ENCODE peak calls at places on chromosomes 5 and 9, in seven cellular contexts. G is GM12864, S is AG04450, E is fibroblast of pulmonary artery, B is right atrium auricular region, Y is brain microvascular endothelial cell, Q is left ventricle myocardium inferior. V is an unnamed sample.

GRCh38 chr5:1300581-1301083 is 5.8 kb upstream of the TERT start:
- DNase-seq in E (no peak), Y (no peak), Q (peak), B (no peak), S (no peak), G (no peak), V (peak)

GRCh38 chr9:750264-750967 is 91.1 kb upstream of the DMRT1 start:
- DNase-seq in Q (no peak), E (no peak), G (no peak), B (peak), S (no peak), Y (no peak), V (no peak)

GRCh38 chr5:69007726-69008368 is 86.0 kb upstream of the SLC30A5 start:
- DNase-seq in B (peak), Q (peak), S (no peak), Y (peak), E (peak), G (peak), V (peak)

GRCh38 chr9:114811301-114811700 is 5.5 kb upstream of the TNFSF15 start:
- DNase-seq in S (no peak), B (no peak), Q (no peak), G (no peak), E (peak), Y (no peak), V (no peak)

GRCh38 chr5:72268753-72269410 is 51.2 kb downstream of the MRPS27 start:
- DNase-seq in S (no peak), E (peak), G (peak), Y (peak), Q (no peak), B (no peak), V (peak)

GRCh38 chr9:20119566-20119965 is 330.7 kb upstream of the SLC24A2 start:
- DNase-seq in E (no peak), S (no peak), Y (no peak), B (no peak), G (no peak), Q (no peak), V (no peak)

GRCh38 chr9:93346240-93347112 is 105.0 kb upstream of the FAM120A start:
- DNase-seq in S (no peak), G (no peak), Q (no peak), E (no peak), B (no peak), Y (no peak), V (no peak)

GRCh38 chr9:107222020-107222522 is 61.0 kb upstream of the RAD23B start:
- DNase-seq in B (no peak), G (no peak), E (peak), Y (peak), Q (no peak), S (no peak), V (no peak)

GRCh38 chr5:91849069-91849468 is 466.0 kb upstream of the ARRDC3 start:
- DNase-seq in Y (no peak), B (no peak), G (no peak), S (no peak), Q (no peak), E (no peak), V (no peak)

GRCh38 chr9:137428311-137428630 is 5.1 kb downstream of the NOXA1 start:
- DNase-seq in Y (no peak), Q (no peak), G (no peak), B (no peak), S (no peak), E (no peak), V (no peak)

GRCh38 chr5:151227918-151228447 is 4.1 kb upstream of the CCDC69 start:
- DNase-seq in Y (no peak), G (no peak), B (no peak), E (no peak), S (no peak), Q (no peak), V (no peak)

GRCh38 chr5:131794596-131794995 is 2.2 kb downstream of the FNIP1 start:
- DNase-seq in S (no peak), B (no peak), Q (no peak), E (no peak), Y (no peak), G (no peak), V (no peak)

DNA sequence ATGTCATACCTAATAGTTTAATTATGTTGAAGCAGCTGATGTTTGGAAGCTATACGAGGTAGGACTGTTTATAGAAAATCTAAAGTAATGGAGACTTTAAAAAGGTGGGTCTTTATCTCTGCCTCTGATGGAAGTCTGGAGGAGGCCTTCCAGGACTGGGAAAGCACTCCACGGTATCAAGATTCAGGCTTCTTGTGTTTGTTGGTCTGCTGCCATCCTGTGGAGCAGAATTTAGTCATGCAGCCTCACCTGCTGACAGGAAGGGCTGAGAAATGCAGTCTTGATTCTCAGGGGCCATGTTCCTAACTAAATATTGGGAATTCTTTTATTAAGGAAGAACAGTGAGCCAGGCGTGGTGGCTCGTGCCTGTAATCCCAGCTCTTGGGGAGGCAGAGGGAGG is 15.9 kb downstream of the SPDL1 start:
- DNase-seq in E (no peak), Q (no peak), G (no peak), S (no peak), Y (peak), B (no peak), V (no peak)
- TF ChIP-seq CTCF in E (no peak), Q (no peak), G (no peak), S (no peak), Y (peak), B (no peak), V (no peak)

GRCh38 chr5:128667148-128667547 is 129.1 kb upstream of the FBN2 start:
- DNase-seq in B (no peak), Q (no peak), S (no peak), G (no peak), Y (no peak), E (no peak), V (no peak)
- TF ChIP-seq CTCF in B (peak), Q (peak), S (no peak), G (no peak), Y (peak), E (peak), V (no peak)

DNA sequence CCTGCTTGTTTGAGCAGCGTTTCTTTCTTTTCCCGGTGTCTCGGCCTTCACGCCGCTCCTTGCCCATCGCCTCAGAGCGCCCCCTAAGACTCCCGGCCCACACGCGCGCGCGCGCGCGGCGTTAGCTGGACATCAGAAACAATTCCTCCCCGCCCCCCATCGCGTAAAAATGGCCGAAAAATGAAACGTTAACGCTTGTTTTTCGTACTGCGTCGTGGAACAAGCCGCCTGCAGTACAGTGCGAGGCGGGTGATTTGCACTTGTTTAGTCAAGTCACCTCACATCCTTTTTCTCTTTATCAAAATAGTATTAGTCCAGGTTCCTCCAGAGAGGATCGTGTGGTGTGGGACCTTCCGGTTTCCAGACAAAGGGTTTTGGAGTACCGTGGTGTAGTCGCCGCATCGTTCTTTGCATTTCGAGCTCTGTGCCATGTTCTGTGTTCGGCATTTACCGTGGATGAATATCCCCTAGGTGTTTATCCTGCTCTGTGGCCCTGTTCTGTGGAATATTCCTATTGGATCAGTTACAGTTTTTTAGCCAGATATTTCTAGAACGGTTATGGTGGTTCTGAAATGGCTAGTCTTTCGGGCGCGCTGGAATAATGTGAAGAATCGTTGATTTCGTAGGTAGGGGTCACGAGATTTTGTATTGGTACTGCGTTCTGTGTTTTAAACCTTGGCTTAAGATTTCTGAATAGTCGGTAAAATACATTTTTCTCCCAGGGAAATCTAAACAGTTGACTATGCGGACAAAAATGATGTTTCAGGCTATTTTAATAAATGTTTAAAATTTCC is 1.0 kb downstream of the MATR3 start:
- DNase-seq in S (peak), G (no peak), Q (peak), Y (peak), E (peak), B (peak), V (peak)
- TF ChIP-seq CTCF in S (peak), G (peak), Q (peak), Y (peak), E (peak), B (peak), V (no peak)

GRCh38 chr5:61748651-61749050 is 416.6 kb downstream of the ZSWIM6 start:
- DNase-seq in E (no peak), G (no peak), Q (no peak), B (no peak), Y (no peak), S (no peak), V (no peak)

GRCh38 chr5:61746836-61747575 is 414.9 kb downstream of the ZSWIM6 start:
- DNase-seq in S (no peak), B (no peak), G (no peak), E (no peak), Q (no peak), Y (no peak), V (no peak)

GRCh38 chr5:61744690-61745619 is 412.9 kb downstream of the ZSWIM6 start:
- DNase-seq in S (no peak), E (no peak), G (no peak), Y (no peak), B (no peak), Q (no peak), V (no peak)
- TF ChIP-seq CTCF in S (no peak), E (no peak), G (no peak), Y (no peak), B (no peak), Q (no peak), V (no peak)

V was measured in natural killer cell.